ENCODE peak calls at places on chromosomes 16 and 17, in five cellular contexts. S is tibial nerve, T is K562, X is lower lobe of right lung, E is breast epithelium. J is an unnamed sample.

GRCh38 chr17:76273435-76273921 is 8.3 kb downstream of the UBALD2 start:
- DNase-seq in S (no peak), T (no peak), X (peak; percentile 47), E (no peak), J (no peak)

GRCh38 chr17:7435676-7436555 is 681 bp downstream of the TMEM102 start:
- DNase-seq in T (peak; percentile 52), E (no peak), X (peak; percentile 81), S (no peak), J (no peak)

GRCh38 chr17:10683853-10684252 is 13.5 kb downstream of the SCO1 start:
- DNase-seq in S (no peak), T (peak; percentile 26), E (no peak), X (no peak), J (no peak)

GRCh38 chr17:46191332-46192210 is 1.7 kb downstream of the KANSL1 start:
- DNase-seq in S (peak; percentile 48), E (no peak), T (peak; percentile 52), X (no peak), J (no peak)

GRCh38 chr17:38712593-38712992 is 7.5 kb downstream of the MLLT6 start:
- DNase-seq in X (no peak), E (no peak), T (no peak), S (no peak), J (no peak)

GRCh38 chr17:36918260-36918691 is 19.0 kb upstream of the LHX1 start:
- DNase-seq in T (peak; percentile 21), E (no peak), S (no peak), X (no peak), J (no peak)

GRCh38 chr17:76968707-76969597 is 100.7 kb downstream of the MGAT5B start:
- DNase-seq in T (no peak), E (no peak), X (peak; percentile 61), S (no peak), J (no peak)

GRCh38 chr17:39239640-39240314 is 14.0 kb upstream of the STAC2 start:
- DNase-seq in T (peak; percentile 79), X (peak; percentile 72), E (peak; percentile 64), S (no peak), J (no peak)

GRCh38 chr16:15699819-15700218 is 49.8 kb downstream of the NDE1 start:
- DNase-seq in E (no peak), S (no peak), X (no peak), T (no peak), J (no peak)

GRCh38 chr17:42526031-42526444 is 10.0 kb upstream of the NAGLU start:
- DNase-seq in T (no peak), S (no peak), E (no peak), X (no peak), J (no peak)

GRCh38 chr17:71628306-71628705 is 492.5 kb upstream of the SOX9 start:
- DNase-seq in S (no peak), E (no peak), T (no peak), X (no peak), J (no peak)

GRCh38 chr16:70395345-70395901 is 43.5 kb downstream of the ST3GAL2 start:
- DNase-seq in E (peak; percentile 65), T (peak; percentile 81), X (peak; percentile 85), S (no peak), J (no peak)

GRCh38 chr17:17826942-17827785 is 9.6 kb downstream of the SREBF1 start:
- DNase-seq in T (no peak), X (no peak), E (peak; percentile 88), S (no peak), J (no peak)

GRCh38 chr17:7583253-7584109 is at the start of gene MPDU1:
- DNase-seq in X (peak; percentile 97), S (peak; percentile 90), E (peak; percentile 96), T (peak; percentile 72), J (peak; percentile 74)

GRCh38 chr16:63983401-63983800 is 1138.5 kb downstream of the CDH11 start:
- DNase-seq in T (no peak), X (no peak), S (no peak), E (no peak), J (no peak)

GRCh38 chr16:684067-684794 is at the start of gene JMJD8:
- DNase-seq in E (peak; percentile 97), T (peak; percentile 87), S (peak; percentile 93), X (peak; percentile 99), J (peak; percentile 76)

GRCh38 chr16:53081686-53082407 is 27.1 kb downstream of the CHD9 start:
- DNase-seq in X (no peak), E (no peak), T (no peak), S (no peak), J (no peak)

GRCh38 chr16:81646561-81646960 is 132.5 kb upstream of the PLCG2 start:
- DNase-seq in X (no peak), E (no peak), T (no peak), S (no peak), J (no peak)

GRCh38 chr17:78313735-78314648 is 45.9 kb downstream of the SOCS3 start:
- DNase-seq in X (peak; percentile 87), E (peak; percentile 79), T (peak; percentile 95), S (no peak), J (peak; percentile 66)

GRCh38 chr17:4808378-4808767 is 1.4 kb downstream of the PLD2 start:
- DNase-seq in S (peak; percentile 41), E (peak; percentile 80), X (no peak), T (no peak), J (no peak)

GRCh38 chr16:13093676-13094075 is 192.3 kb downstream of the SHISA9 start:
- DNase-seq in S (no peak), E (no peak), T (no peak), X (no peak), J (no peak)

GRCh38 chr17:79201536-79202227 is 127.1 kb downstream of the ENGASE start:
- DNase-seq in S (no peak), T (no peak), E (no peak), X (no peak), J (no peak)

GRCh38 chr16:27890006-27890405 is 173.5 kb downstream of the GSG1L start:
- DNase-seq in T (no peak), E (no peak), S (no peak), X (no peak), J (no peak)

GRCh38 chr16:27890866-27891265 is 172.6 kb downstream of the GSG1L start:
- DNase-seq in X (no peak), S (no peak), E (no peak), T (no peak), J (no peak)

GRCh38 chr16:27894441-27894840 is 169.1 kb downstream of the GSG1L start:
- DNase-seq in X (no peak), E (no peak), T (no peak), S (no peak), J (no peak)

GRCh38 chr16:27892879-27893278 is 170.6 kb downstream of the GSG1L start:
- DNase-seq in T (no peak), X (no peak), S (no peak), E (no peak), J (no peak)
- TF ChIP-seq CTCF in T (peak; percentile 34), X (no peak), S (no peak), E (no peak), J (no peak)

GRCh38 chr16:28946681-28947080 is 4.1 kb upstream of the NFATC2IP start:
- DNase-seq in S (no peak), E (no peak), X (no peak), T (no peak), J (no peak)
- TF ChIP-seq CTCF in S (no peak), E (no peak), X (no peak), T (no peak), J (no peak)

DNA sequence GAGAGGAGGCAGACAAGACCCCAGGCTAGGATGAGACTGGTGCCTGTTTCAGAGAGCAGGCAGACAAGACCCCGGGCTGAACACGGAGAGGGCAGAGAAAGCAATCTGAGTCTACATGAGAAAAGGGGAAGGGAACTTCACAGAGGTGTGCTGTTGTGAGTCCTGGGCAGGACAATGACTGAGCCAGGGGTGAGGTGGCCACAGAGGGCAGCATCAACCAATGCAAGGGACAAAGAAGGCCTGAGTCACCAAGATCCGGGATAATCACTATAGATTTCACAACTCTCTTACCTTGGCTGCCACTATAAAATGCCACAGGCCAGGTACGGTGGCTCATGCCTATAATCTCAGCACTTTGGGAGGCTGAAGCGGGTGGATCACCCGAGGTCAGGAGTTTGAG is 89.0 kb downstream of the SLC39A11 start:
- DNase-seq in E (peak; percentile 54), T (no peak), X (no peak), S (no peak), J (no peak)
- TF ChIP-seq CTCF in E (no peak), T (peak; percentile 12), X (no peak), S (no peak), J (no peak)

GRCh38 chr17:82440991-82441627 is 9.4 kb downstream of the CYBC1 start:
- DNase-seq in S (no peak), T (no peak), X (no peak), E (no peak), J (no peak)

GRCh38 chr17:82440377-82440981 is 10.1 kb downstream of the CYBC1 start:
- DNase-seq in X (peak; percentile 68), T (no peak), S (no peak), E (no peak), J (no peak)

GRCh38 chr17:82438401-82439193 is 12.0 kb downstream of the CYBC1 start:
- DNase-seq in T (no peak), E (no peak), X (no peak), S (no peak), J (no peak)

GRCh38 chr17:82439194-82439828 is 11.2 kb downstream of the CYBC1 start:
- DNase-seq in X (no peak), S (no peak), T (no peak), E (no peak), J (no peak)

DNA sequence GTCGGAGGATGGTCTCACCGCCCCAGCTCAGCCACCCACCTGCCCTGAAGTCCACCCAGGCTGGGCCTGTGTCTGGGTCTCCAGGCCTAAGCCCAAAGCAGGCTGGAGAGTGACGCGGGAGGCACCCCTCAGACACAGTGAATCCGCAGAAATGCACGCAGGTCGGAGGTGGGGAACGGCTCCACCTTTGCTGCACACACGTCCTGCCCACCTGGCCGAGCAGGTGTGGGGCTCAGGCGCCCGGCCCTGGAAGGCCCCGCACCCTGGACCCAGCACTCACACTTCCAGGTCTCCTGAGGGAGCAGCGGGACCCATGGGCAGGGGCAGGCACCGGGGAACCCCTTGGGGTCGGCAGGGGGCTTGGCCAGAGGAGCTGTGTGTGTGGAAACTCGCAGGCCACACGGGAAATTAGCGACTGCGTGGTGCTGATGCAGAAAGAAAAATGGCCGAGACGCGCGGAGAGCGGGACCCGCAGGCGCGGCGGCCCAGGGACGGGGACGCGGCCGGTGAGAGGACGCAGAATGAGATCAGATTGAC is 10.7 kb downstream of the CYBC1 start:
- DNase-seq in E (no peak), S (no peak), X (no peak), T (no peak), J (no peak)
- TF ChIP-seq CTCF in E (no peak), S (no peak), X (no peak), T (no peak), J (no peak)